ENCODE peak calls at places on chromosomes 1 and 21, in five cellular contexts. One of them, this sample, is unnamed.

GRCh38 chr1:164017239-164017638 is 541.7 kb upstream of the PBX1 start:
- DNase-seq in Right ventricle myocardium superior: no peak
- DNase-seq in NCI-H345: no peak
- DNase-seq in stimulated activated CD4-positive, alpha-beta T cell treated with anti-CD3 and anti-CD28 coated beads, TNF-alpha, amount 100 ng/mL, for 1 hour: no peak
- DNase-seq in transverse colon: no peak
- DNase-seq in this sample: no peak

GRCh38 chr1:53071167-53071865 is 9.3 kb downstream of the PODN start:
- DNase-seq in stimulated activated CD4-positive, alpha-beta T cell treated with anti-CD3 and anti-CD28 coated beads, TNF-alpha, amount 100 ng/mL, for 1 hour: no peak
- DNase-seq in NCI-H345: no peak
- DNase-seq in transverse colon: no peak
- DNase-seq in Right ventricle myocardium superior: peak; percentile 36
- DNase-seq in this sample: no peak

GRCh38 chr1:157418659-157419058 is 133.7 kb downstream of the FCRL5 start:
- DNase-seq in stimulated activated CD4-positive, alpha-beta T cell treated with anti-CD3 and anti-CD28 coated beads, TNF-alpha, amount 100 ng/mL, for 1 hour: no peak
- DNase-seq in transverse colon: no peak
- DNase-seq in NCI-H345: no peak
- DNase-seq in Right ventricle myocardium superior: no peak
- DNase-seq in this sample: no peak

GRCh38 chr1:180947901-180948311 is 35.2 kb downstream of the KIAA1614 start:
- DNase-seq in Right ventricle myocardium superior: no peak
- DNase-seq in transverse colon: no peak
- DNase-seq in stimulated activated CD4-positive, alpha-beta T cell treated with anti-CD3 and anti-CD28 coated beads, TNF-alpha, amount 100 ng/mL, for 1 hour: no peak
- DNase-seq in NCI-H345: no peak
- DNase-seq in this sample: no peak

GRCh38 chr1:157181258-157181657 is 43.1 kb upstream of the ETV3 start:
- DNase-seq in Right ventricle myocardium superior: no peak
- DNase-seq in transverse colon: no peak
- DNase-seq in stimulated activated CD4-positive, alpha-beta T cell treated with anti-CD3 and anti-CD28 coated beads, TNF-alpha, amount 100 ng/mL, for 1 hour: no peak
- DNase-seq in NCI-H345: no peak
- DNase-seq in this sample: no peak

GRCh38 chr1:39652105-39652504 is 12.7 kb upstream of the HEYL start:
- DNase-seq in transverse colon: no peak
- DNase-seq in NCI-H345: no peak
- DNase-seq in stimulated activated CD4-positive, alpha-beta T cell treated with anti-CD3 and anti-CD28 coated beads, TNF-alpha, amount 100 ng/mL, for 1 hour: no peak
- DNase-seq in Right ventricle myocardium superior: peak; percentile 82
- DNase-seq in this sample: peak; percentile 25

GRCh38 chr21:34351786-34352241 is 12.0 kb upstream of the KCNE2 start:
- DNase-seq in stimulated activated CD4-positive, alpha-beta T cell treated with anti-CD3 and anti-CD28 coated beads, TNF-alpha, amount 100 ng/mL, for 1 hour: no peak
- DNase-seq in Right ventricle myocardium superior: peak; percentile 57
- DNase-seq in transverse colon: peak; percentile 51
- DNase-seq in NCI-H345: peak; percentile 81
- DNase-seq in this sample: peak; percentile 17

GRCh38 chr1:203396595-203397194 is 45.8 kb upstream of the FMOD start:
- DNase-seq in transverse colon: no peak
- DNase-seq in stimulated activated CD4-positive, alpha-beta T cell treated with anti-CD3 and anti-CD28 coated beads, TNF-alpha, amount 100 ng/mL, for 1 hour: no peak
- DNase-seq in NCI-H345: no peak
- DNase-seq in Right ventricle myocardium superior: no peak
- DNase-seq in this sample: no peak

GRCh38 chr1:30321216-30321910 is 402.0 kb downstream of the MATN1 start:
- DNase-seq in Right ventricle myocardium superior: no peak
- DNase-seq in transverse colon: no peak
- DNase-seq in NCI-H345: peak; percentile 46
- DNase-seq in stimulated activated CD4-positive, alpha-beta T cell treated with anti-CD3 and anti-CD28 coated beads, TNF-alpha, amount 100 ng/mL, for 1 hour: no peak
- DNase-seq in this sample: no peak

GRCh38 chr1:226679853-226680516 is 59.1 kb downstream of the ITPKB start:
- DNase-seq in transverse colon: peak; percentile 87
- DNase-seq in Right ventricle myocardium superior: peak; percentile 91
- DNase-seq in NCI-H345: no peak
- DNase-seq in stimulated activated CD4-positive, alpha-beta T cell treated with anti-CD3 and anti-CD28 coated beads, TNF-alpha, amount 100 ng/mL, for 1 hour: peak; percentile 51
- DNase-seq in this sample: peak; percentile 60

GRCh38 chr21:44592446-44593365 is at the start of gene KRTAP10-6:
- DNase-seq in NCI-H345: no peak
- DNase-seq in transverse colon: no peak
- DNase-seq in Right ventricle myocardium superior: no peak
- DNase-seq in stimulated activated CD4-positive, alpha-beta T cell treated with anti-CD3 and anti-CD28 coated beads, TNF-alpha, amount 100 ng/mL, for 1 hour: no peak
- DNase-seq in this sample: no peak

GRCh38 chr1:40844079-40844478 is 18.1 kb downstream of the CITED4 start:
- DNase-seq in transverse colon: no peak
- DNase-seq in stimulated activated CD4-positive, alpha-beta T cell treated with anti-CD3 and anti-CD28 coated beads, TNF-alpha, amount 100 ng/mL, for 1 hour: no peak
- DNase-seq in Right ventricle myocardium superior: peak; percentile 8
- DNase-seq in NCI-H345: no peak
- DNase-seq in this sample: no peak

GRCh38 chr1:16038620-16038912 is 5.0 kb upstream of the CLCNKB start:
- DNase-seq in NCI-H345: no peak
- DNase-seq in transverse colon: no peak
- DNase-seq in Right ventricle myocardium superior: no peak
- DNase-seq in stimulated activated CD4-positive, alpha-beta T cell treated with anti-CD3 and anti-CD28 coated beads, TNF-alpha, amount 100 ng/mL, for 1 hour: no peak
- DNase-seq in this sample: no peak

GRCh38 chr1:224565186-224565585 is 50.9 kb upstream of the CNIH3 start:
- DNase-seq in transverse colon: no peak
- DNase-seq in NCI-H345: no peak
- DNase-seq in stimulated activated CD4-positive, alpha-beta T cell treated with anti-CD3 and anti-CD28 coated beads, TNF-alpha, amount 100 ng/mL, for 1 hour: no peak
- DNase-seq in Right ventricle myocardium superior: no peak
- DNase-seq in this sample: peak; percentile 97

GRCh38 chr1:94884101-94884875 is 42.6 kb downstream of the CNN3 start:
- DNase-seq in transverse colon: no peak
- DNase-seq in Right ventricle myocardium superior: no peak
- DNase-seq in NCI-H345: peak; percentile 21
- DNase-seq in stimulated activated CD4-positive, alpha-beta T cell treated with anti-CD3 and anti-CD28 coated beads, TNF-alpha, amount 100 ng/mL, for 1 hour: no peak
- DNase-seq in this sample: peak; percentile 73

GRCh38 chr1:10824821-10825540 is 28.5 kb upstream of the CASZ1 start:
- DNase-seq in stimulated activated CD4-positive, alpha-beta T cell treated with anti-CD3 and anti-CD28 coated beads, TNF-alpha, amount 100 ng/mL, for 1 hour: no peak
- DNase-seq in Right ventricle myocardium superior: no peak
- DNase-seq in NCI-H345: no peak
- DNase-seq in transverse colon: no peak
- DNase-seq in this sample: peak; percentile 77

GRCh38 chr1:77866296-77866695 is 22.1 kb upstream of the NEXN start:
- DNase-seq in Right ventricle myocardium superior: no peak
- DNase-seq in NCI-H345: no peak
- DNase-seq in transverse colon: no peak
- DNase-seq in stimulated activated CD4-positive, alpha-beta T cell treated with anti-CD3 and anti-CD28 coated beads, TNF-alpha, amount 100 ng/mL, for 1 hour: no peak
- DNase-seq in this sample: peak; percentile 24

GRCh38 chr1:206736878-206737728 is 33.5 kb upstream of the IL19 start:
- DNase-seq in Right ventricle myocardium superior: no peak
- DNase-seq in stimulated activated CD4-positive, alpha-beta T cell treated with anti-CD3 and anti-CD28 coated beads, TNF-alpha, amount 100 ng/mL, for 1 hour: peak; percentile 51
- DNase-seq in transverse colon: peak; percentile 25
- DNase-seq in NCI-H345: no peak
- DNase-seq in this sample: no peak

GRCh38 chr1:26188477-26188876 is 1.9 kb upstream of the CATSPER4 start:
- DNase-seq in NCI-H345: no peak
- DNase-seq in Right ventricle myocardium superior: no peak
- DNase-seq in stimulated activated CD4-positive, alpha-beta T cell treated with anti-CD3 and anti-CD28 coated beads, TNF-alpha, amount 100 ng/mL, for 1 hour: no peak
- DNase-seq in transverse colon: no peak
- DNase-seq in this sample: no peak

GRCh38 chr1:47624531-47624930 is 186.7 kb downstream of the FOXD2 start:
- DNase-seq in transverse colon: peak; percentile 52
- DNase-seq in Right ventricle myocardium superior: no peak
- DNase-seq in stimulated activated CD4-positive, alpha-beta T cell treated with anti-CD3 and anti-CD28 coated beads, TNF-alpha, amount 100 ng/mL, for 1 hour: no peak
- DNase-seq in NCI-H345: peak; percentile 52
- DNase-seq in this sample: no peak

GRCh38 chr21:15943009-15943666 is 213.4 kb downstream of the USP25 start:
- DNase-seq in transverse colon: no peak
- DNase-seq in stimulated activated CD4-positive, alpha-beta T cell treated with anti-CD3 and anti-CD28 coated beads, TNF-alpha, amount 100 ng/mL, for 1 hour: no peak
- DNase-seq in Right ventricle myocardium superior: no peak
- DNase-seq in NCI-H345: no peak
- DNase-seq in this sample: peak; percentile 64

GRCh38 chr1:44390277-44390676 is 14.8 kb upstream of the RNF220 start:
- DNase-seq in stimulated activated CD4-positive, alpha-beta T cell treated with anti-CD3 and anti-CD28 coated beads, TNF-alpha, amount 100 ng/mL, for 1 hour: no peak
- DNase-seq in transverse colon: no peak
- DNase-seq in Right ventricle myocardium superior: no peak
- DNase-seq in NCI-H345: no peak
- DNase-seq in this sample: peak; percentile 80

GRCh38 chr1:203992440-203992839 is 80.5 kb upstream of the SOX13 start:
- DNase-seq in stimulated activated CD4-positive, alpha-beta T cell treated with anti-CD3 and anti-CD28 coated beads, TNF-alpha, amount 100 ng/mL, for 1 hour: no peak
- DNase-seq in NCI-H345: no peak
- DNase-seq in Right ventricle myocardium superior: no peak
- DNase-seq in transverse colon: no peak
- DNase-seq in this sample: no peak

GRCh38 chr21:31543191-31543590 is 116.3 kb upstream of the SOD1 start:
- DNase-seq in NCI-H345: no peak
- DNase-seq in Right ventricle myocardium superior: no peak
- DNase-seq in stimulated activated CD4-positive, alpha-beta T cell treated with anti-CD3 and anti-CD28 coated beads, TNF-alpha, amount 100 ng/mL, for 1 hour: no peak
- DNase-seq in transverse colon: no peak
- DNase-seq in this sample: peak; percentile 19

GRCh38 chr1:171090604-171091003 is at the start of gene FMO3:
- DNase-seq in transverse colon: no peak
- DNase-seq in stimulated activated CD4-positive, alpha-beta T cell treated with anti-CD3 and anti-CD28 coated beads, TNF-alpha, amount 100 ng/mL, for 1 hour: no peak
- DNase-seq in Right ventricle myocardium superior: no peak
- DNase-seq in NCI-H345: no peak
- DNase-seq in this sample: no peak

GRCh38 chr1:42017730-42018129 is 99.0 kb upstream of the HIVEP3 start:
- DNase-seq in stimulated activated CD4-positive, alpha-beta T cell treated with anti-CD3 and anti-CD28 coated beads, TNF-alpha, amount 100 ng/mL, for 1 hour: no peak
- DNase-seq in NCI-H345: no peak
- DNase-seq in Right ventricle myocardium superior: no peak
- DNase-seq in transverse colon: no peak
- DNase-seq in this sample: no peak

GRCh38 chr1:86068841-86069756 is 87.5 kb downstream of the COL24A1 start:
- DNase-seq in NCI-H345: no peak
- DNase-seq in stimulated activated CD4-positive, alpha-beta T cell treated with anti-CD3 and anti-CD28 coated beads, TNF-alpha, amount 100 ng/mL, for 1 hour: no peak
- DNase-seq in transverse colon: no peak
- DNase-seq in Right ventricle myocardium superior: peak; percentile 45
- DNase-seq in this sample: peak; percentile 51

GRCh38 chr1:162094271-162094670 is 24.8 kb downstream of the NOS1AP start:
- DNase-seq in NCI-H345: no peak
- DNase-seq in Right ventricle myocardium superior: no peak
- DNase-seq in transverse colon: no peak
- DNase-seq in stimulated activated CD4-positive, alpha-beta T cell treated with anti-CD3 and anti-CD28 coated beads, TNF-alpha, amount 100 ng/mL, for 1 hour: no peak
- DNase-seq in this sample: peak; percentile 14

GRCh38 chr21:29115899-29116298 is 14.5 kb upstream of the MAP3K7CL start:
- DNase-seq in transverse colon: no peak
- DNase-seq in stimulated activated CD4-positive, alpha-beta T cell treated with anti-CD3 and anti-CD28 coated beads, TNF-alpha, amount 100 ng/mL, for 1 hour: no peak
- DNase-seq in Right ventricle myocardium superior: no peak
- DNase-seq in NCI-H345: no peak
- DNase-seq in this sample: no peak

GRCh38 chr21:16945580-16945979 is 567.3 kb upstream of the CXADR start:
- DNase-seq in transverse colon: no peak
- DNase-seq in Right ventricle myocardium superior: no peak
- DNase-seq in stimulated activated CD4-positive, alpha-beta T cell treated with anti-CD3 and anti-CD28 coated beads, TNF-alpha, amount 100 ng/mL, for 1 hour: no peak
- DNase-seq in NCI-H345: no peak
- DNase-seq in this sample: peak; percentile 3

GRCh38 chr1:23588749-23589505 is 29.6 kb upstream of the ID3 start:
- DNase-seq in Right ventricle myocardium superior: no peak
- DNase-seq in stimulated activated CD4-positive, alpha-beta T cell treated with anti-CD3 and anti-CD28 coated beads, TNF-alpha, amount 100 ng/mL, for 1 hour: no peak
- DNase-seq in NCI-H345: no peak
- DNase-seq in transverse colon: no peak
- DNase-seq in this sample: peak; percentile 21

GRCh38 chr1:168794057-168794456 is 65.1 kb upstream of the DPT start:
- DNase-seq in NCI-H345: no peak
- DNase-seq in stimulated activated CD4-positive, alpha-beta T cell treated with anti-CD3 and anti-CD28 coated beads, TNF-alpha, amount 100 ng/mL, for 1 hour: no peak
- DNase-seq in transverse colon: no peak
- DNase-seq in Right ventricle myocardium superior: no peak
- DNase-seq in this sample: peak; percentile 43

GRCh38 chr1:31639543-31639942 is 5.1 kb downstream of the PEF1 start:
- DNase-seq in stimulated activated CD4-positive, alpha-beta T cell treated with anti-CD3 and anti-CD28 coated beads, TNF-alpha, amount 100 ng/mL, for 1 hour: no peak
- DNase-seq in NCI-H345: no peak
- DNase-seq in transverse colon: no peak
- DNase-seq in Right ventricle myocardium superior: no peak
- DNase-seq in this sample: peak; percentile 83

GRCh38 chr1:114320586-114320985 is 166.9 kb upstream of the SYT6 start:
- DNase-seq in NCI-H345: no peak
- DNase-seq in stimulated activated CD4-positive, alpha-beta T cell treated with anti-CD3 and anti-CD28 coated beads, TNF-alpha, amount 100 ng/mL, for 1 hour: no peak
- DNase-seq in transverse colon: no peak
- DNase-seq in Right ventricle myocardium superior: no peak
- DNase-seq in this sample: peak; percentile 90

GRCh38 chr1:156750191-156750931 is 1.1 kb downstream of the HDGF start:
- DNase-seq in transverse colon: peak; percentile 74
- DNase-seq in stimulated activated CD4-positive, alpha-beta T cell treated with anti-CD3 and anti-CD28 coated beads, TNF-alpha, amount 100 ng/mL, for 1 hour: no peak
- DNase-seq in Right ventricle myocardium superior: peak; percentile 39
- DNase-seq in NCI-H345: no peak
- DNase-seq in this sample: peak; percentile 58

GRCh38 chr1:201436461-201436860 is 14.9 kb upstream of the TNNI1 start:
- DNase-seq in transverse colon: no peak
- DNase-seq in NCI-H345: no peak
- DNase-seq in stimulated activated CD4-positive, alpha-beta T cell treated with anti-CD3 and anti-CD28 coated beads, TNF-alpha, amount 100 ng/mL, for 1 hour: no peak
- DNase-seq in Right ventricle myocardium superior: no peak
- DNase-seq in this sample: peak; percentile 23

GRCh38 chr1:61052393-61053280 is 29.7 kb upstream of the NFIA start:
- DNase-seq in transverse colon: no peak
- DNase-seq in Right ventricle myocardium superior: no peak
- DNase-seq in NCI-H345: no peak
- DNase-seq in stimulated activated CD4-positive, alpha-beta T cell treated with anti-CD3 and anti-CD28 coated beads, TNF-alpha, amount 100 ng/mL, for 1 hour: no peak
- DNase-seq in this sample: no peak

GRCh38 chr1:31479801-31480200 is 66.8 kb downstream of the SERINC2 start:
- DNase-seq in NCI-H345: no peak
- DNase-seq in Right ventricle myocardium superior: no peak
- DNase-seq in stimulated activated CD4-positive, alpha-beta T cell treated with anti-CD3 and anti-CD28 coated beads, TNF-alpha, amount 100 ng/mL, for 1 hour: no peak
- DNase-seq in transverse colon: no peak
- DNase-seq in this sample: peak; percentile 72

GRCh38 chr1:184747089-184747955 is 7.3 kb downstream of the EDEM3 start:
- DNase-seq in stimulated activated CD4-positive, alpha-beta T cell treated with anti-CD3 and anti-CD28 coated beads, TNF-alpha, amount 100 ng/mL, for 1 hour: no peak
- DNase-seq in transverse colon: no peak
- DNase-seq in Right ventricle myocardium superior: no peak
- DNase-seq in NCI-H345: no peak
- DNase-seq in this sample: no peak

This sample was measured in fibroblast of mammary gland.